ENCODE peak calls at places on chromosomes 3 and 15, in six cellular contexts. Z is IMR-90, B is mucosa of descending colon, C is mesendoderm, V is HFF-Myc, X is cardiac muscle cell. N is an unnamed sample.

GRCh38 chr15:72722071-72722696 is 36.2 kb downstream of the BBS4 start:
- DNase-seq in Z (peak), B (no peak), C (peak), V (peak), X (peak), N (peak)

GRCh38 chr3:69407908-69408307 is 22.0 kb upstream of the FRMD4B start:
- DNase-seq in Z (no peak), B (no peak), C (no peak), V (no peak), X (no peak), N (no peak)

GRCh38 chr3:77038468-77038927 is 1.4 kb upstream of the ROBO2 start:
- DNase-seq in Z (peak), B (no peak), C (peak), V (peak), X (peak), N (peak)

GRCh38 chr3:133381346-133382109 is 18.3 kb upstream of the BFSP2 start:
- DNase-seq in Z (no peak), B (no peak), C (no peak), V (no peak), X (no peak), N (no peak)

GRCh38 chr3:42517143-42517542 is 14.7 kb downstream of the VIPR1 start:
- DNase-seq in Z (no peak), B (peak), C (no peak), V (no peak), X (no peak), N (no peak)

GRCh38 chr3:49357466-49358216 is 512 bp downstream of the GPX1 start:
- DNase-seq in Z (peak), B (peak), C (peak), V (peak), X (peak), N (peak)

GRCh38 chr3:53694648-53695356 is 151.4 kb downstream of the CHDH start:
- DNase-seq in Z (no peak), B (no peak), C (no peak), V (no peak), X (no peak), N (no peak)

GRCh38 chr3:129975332-129976090 is 991 bp downstream of the TRH start:
- DNase-seq in Z (no peak), B (no peak), C (peak), V (no peak), X (no peak), N (no peak)

DNA sequence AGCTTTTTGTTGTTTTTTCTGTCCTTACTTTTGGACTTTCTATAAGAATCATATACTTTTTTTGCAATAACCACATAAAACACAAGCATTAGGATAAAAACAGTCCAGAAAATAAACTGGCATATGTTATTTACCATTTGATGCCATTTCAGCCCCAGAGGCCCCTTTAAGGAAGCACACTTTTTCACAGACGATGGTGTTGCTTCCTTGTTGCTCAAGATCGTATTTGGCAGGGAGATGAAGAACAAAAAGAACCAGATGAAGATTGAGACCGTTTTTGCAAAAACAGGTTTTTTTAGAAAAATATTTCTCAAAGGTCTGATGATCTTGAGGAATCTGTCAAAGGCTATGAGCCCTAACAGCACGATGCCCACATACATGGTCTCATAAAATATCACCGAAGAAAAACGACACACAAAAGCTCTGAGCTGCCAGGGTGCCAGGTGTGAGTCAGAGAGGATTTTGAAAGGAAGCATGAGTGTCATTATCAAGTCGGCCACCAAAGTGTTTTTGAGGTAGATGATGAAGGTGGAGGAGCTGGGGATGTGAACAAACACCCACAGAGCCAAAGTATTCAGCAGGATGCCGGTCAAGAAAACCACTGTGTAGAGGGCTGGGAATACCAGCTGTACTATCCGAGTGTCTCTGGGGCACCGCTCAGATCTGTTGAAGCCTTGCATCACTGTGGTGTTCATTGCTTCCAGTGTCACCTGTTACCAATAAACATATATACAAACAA is 882 bp downstream of the P2RY13 start:
- DNase-seq in Z (no peak), B (no peak), C (no peak), V (no peak), X (peak), N (peak)
- H3K4me3 ChIP-seq in Z (no peak), B (no peak), C (no peak), V (no peak), X (no peak), N (peak)

GRCh38 chr3:100732435-100732834 is 23.1 kb downstream of the TFG start:
- DNase-seq in Z (no peak), B (no peak), C (no peak), V (no peak), X (no peak), N (no peak)

GRCh38 chr3:100725935-100726334 is 16.6 kb downstream of the TFG start:
- DNase-seq in Z (no peak), B (no peak), C (no peak), V (no peak), X (no peak), N (no peak)

GRCh38 chr3:100726706-100727105 is 17.4 kb downstream of the TFG start:
- DNase-seq in Z (no peak), B (no peak), C (peak), V (no peak), X (no peak), N (no peak)

GRCh38 chr3:100730524-100730923 is 21.2 kb downstream of the TFG start:
- DNase-seq in Z (no peak), B (no peak), C (peak), V (no peak), X (no peak), N (no peak)
- H3K4me3 ChIP-seq in Z (no peak), B (no peak), C (no peak), V (no peak), X (no peak), N (no peak)

GRCh38 chr3:160445854-160446253 is 3.7 kb downstream of the TRIM59 start:
- DNase-seq in Z (no peak), B (no peak), C (no peak), V (no peak), X (no peak), N (no peak)

GRCh38 chr3:160444411-160444810 is 5.2 kb downstream of the TRIM59 start:
- DNase-seq in Z (no peak), B (no peak), C (no peak), V (no peak), X (no peak), N (peak)

GRCh38 chr3:160448845-160449659 is 534 bp downstream of the TRIM59 start:
- DNase-seq in Z (peak), B (no peak), C (no peak), V (no peak), X (peak), N (peak)

GRCh38 chr3:160447544-160447943 is 2.0 kb downstream of the TRIM59 start:
- DNase-seq in Z (peak), B (no peak), C (no peak), V (no peak), X (peak), N (peak)

GRCh38 chr3:160446522-160447056 is 3.0 kb downstream of the TRIM59 start:
- DNase-seq in Z (no peak), B (no peak), C (no peak), V (no peak), X (no peak), N (no peak)
- H3K4me3 ChIP-seq in Z (no peak), B (no peak), C (no peak), V (peak), X (no peak), N (no peak)

GRCh38 chr3:39149059-39149455 is 4.3 kb downstream of the CSRNP1 start:
- DNase-seq in Z (no peak), B (no peak), C (no peak), V (no peak), X (no peak), N (no peak)
- H3K4me3 ChIP-seq in Z (no peak), B (no peak), C (no peak), V (peak), X (no peak), N (no peak)

DNA sequence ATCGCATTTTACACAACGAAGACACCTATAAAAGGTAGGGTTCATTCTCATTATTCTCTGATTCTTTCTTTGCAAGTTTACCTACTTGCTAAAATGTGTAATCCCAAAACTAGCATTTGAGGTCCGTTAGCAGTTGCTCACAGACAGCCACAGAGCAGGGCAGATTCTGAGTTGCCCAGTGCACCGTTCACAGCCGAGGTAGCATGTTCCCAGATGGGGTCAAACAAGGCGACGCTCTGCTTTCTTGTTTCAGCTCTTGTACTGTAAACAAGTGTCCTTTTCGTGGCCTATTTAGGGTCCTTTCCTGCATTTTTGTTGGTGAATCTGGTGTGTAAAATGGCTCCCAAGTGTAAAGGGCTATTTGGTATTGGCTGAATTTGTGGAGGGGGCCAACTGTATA is 3.1 kb downstream of the PPP1R2 start:
- DNase-seq in Z (no peak), B (no peak), C (no peak), V (no peak), X (no peak), N (no peak)
- H3K4me3 ChIP-seq in Z (no peak), B (no peak), C (no peak), V (no peak), X (no peak), N (no peak)